ENCODE peak calls at places on chromosomes 3 and 15, in six cellular contexts. N is HepG2, X is GM12878, E is A549, O is K562, M is upper lobe of left lung. K is an unnamed sample. For H3K9me3, the result is how much of the 10 kb centered on the place peaks cover.

GRCh38 chr3:149554826-149555225 is 80.3 kb downstream of the TM4SF4 start:
- ATAC-seq in M (no peak), X (no peak), E (peak), N (no peak), O (no peak), K (no peak)

GRCh38 chr3:108863799-108864135 is 41.2 kb downstream of the TRAT1 start:
- ATAC-seq in M (no peak), N (no peak), X (no peak), E (peak), O (no peak), K (no peak)

GRCh38 chr3:176906046-176906905 is 291.0 kb downstream of the TBL1XR1 start:
- ATAC-seq in O (no peak), M (no peak), E (no peak), X (no peak), N (no peak), K (peak)

GRCh38 chr3:157931517-157931916 is 174.7 kb downstream of the SHOX2 start:
- ATAC-seq in E (no peak), M (no peak), X (no peak), O (no peak), N (no peak), K (no peak)

GRCh38 chr15:31327674-31328424 is 1.2 kb downstream of the KLF13 start:
- ATAC-seq in X (no peak), N (peak), O (peak), M (no peak), E (no peak), K (peak)

GRCh38 chr15:68450192-68450591 is 18.2 kb upstream of the ITGA11 start:
- ATAC-seq in M (no peak), N (no peak), E (no peak), X (no peak), O (no peak), K (no peak)

GRCh38 chr3:148958681-148959080 is 32.7 kb upstream of the GYG1 start:
- ATAC-seq in E (no peak), O (no peak), N (no peak), X (no peak), M (no peak), K (no peak)

GRCh38 chr3:108132727-108133373 is 42.0 kb upstream of the CD47 start:
- ATAC-seq in N (no peak), M (no peak), X (no peak), O (peak), E (peak), K (no peak)

GRCh38 chr3:45958333-45958791 is 15.1 kb downstream of the CXCR6 start:
- ATAC-seq in O (no peak), N (peak), M (no peak), E (no peak), X (no peak), K (peak)

GRCh38 chr15:69980311-69981059 is 117.2 kb downstream of the TLE3 start:
- ATAC-seq in E (no peak), M (no peak), O (no peak), X (peak), N (no peak), K (no peak)

GRCh38 chr3:50624634-50625033 is 7.7 kb downstream of the MAPKAPK3 start:
- ATAC-seq in N (peak), E (no peak), O (no peak), M (peak), X (no peak), K (no peak)

GRCh38 chr3:71131893-71132314 is 451.6 kb downstream of the FOXP1 start:
- ATAC-seq in E (no peak), M (no peak), X (no peak), O (peak), N (no peak), K (no peak)

GRCh38 chr3:61884794-61885193 is 323.4 kb downstream of the PTPRG start:
- ATAC-seq in O (no peak), N (no peak), M (no peak), X (no peak), E (no peak), K (no peak)

GRCh38 chr15:58447244-58448010 is 15.6 kb downstream of the LIPC start:
- ATAC-seq in E (no peak), M (no peak), X (no peak), N (no peak), O (no peak), K (no peak)

GRCh38 chr3:38030126-38031021 is 932 bp upstream of the PLCD1 start:
- ATAC-seq in M (no peak), N (no peak), O (peak), X (no peak), E (peak), K (no peak)

DNA sequence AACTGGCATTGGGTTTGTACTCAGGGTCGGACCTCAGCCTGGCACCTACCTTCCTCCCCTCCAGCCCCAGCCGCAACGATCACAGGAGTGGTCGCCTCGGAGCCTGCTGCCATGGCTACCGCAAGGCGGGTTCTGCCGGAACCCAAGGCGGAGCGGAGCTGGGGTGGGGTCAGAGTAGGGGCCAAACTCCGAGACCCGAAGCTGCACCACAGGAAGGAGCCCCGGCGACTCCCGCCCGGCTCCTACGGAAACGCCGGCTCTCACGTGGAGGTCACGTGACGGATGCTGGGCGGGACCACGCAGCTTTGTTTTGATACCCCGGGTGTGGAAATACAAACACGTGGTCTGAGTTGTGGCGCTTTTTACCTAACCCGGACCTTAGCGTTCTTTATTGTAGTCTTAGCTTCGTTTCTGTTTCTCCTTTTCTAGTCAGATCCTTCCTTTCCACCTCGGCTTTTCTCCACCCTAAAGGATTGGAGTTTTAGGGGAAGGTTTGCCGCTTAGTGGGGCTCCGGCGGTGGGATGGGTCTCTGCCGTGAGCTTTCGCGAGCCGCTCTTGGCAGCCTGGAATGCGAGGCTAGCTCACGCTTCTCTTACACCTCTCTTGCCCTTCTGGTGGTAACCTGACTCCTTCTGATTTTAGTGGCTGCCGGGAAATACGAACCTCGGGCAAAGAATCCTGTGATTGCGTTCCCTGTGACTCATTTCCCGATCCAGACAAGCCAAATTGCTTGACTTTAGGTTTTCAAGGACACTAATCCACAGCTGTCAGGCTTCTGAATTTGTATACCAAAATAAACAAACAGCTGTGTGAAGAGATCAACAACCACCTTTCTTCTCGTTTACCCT is at the start of gene HSPBAP1:
- ATAC-seq in X (peak), O (peak), N (peak), M (peak), E (peak), K (peak)
- TF ChIP-seq EP300 in X (peak), O (no peak), N (no peak), M (no peak), E (no peak), K (no peak)

GRCh38 chr3:9193211-9193610 is 56.2 kb downstream of the SRGAP3 start:
- ATAC-seq in N (no peak), E (no peak), M (no peak), O (no peak), X (no peak), K (no peak)
- H3K9me3 ChIP-seq in N (under half), E (under half), M (under half), O (under half), X (under half), K (under half)

GRCh38 chr3:66490984-66491383 is 9.8 kb downstream of the LRIG1 start:
- ATAC-seq in N (no peak), E (no peak), X (no peak), M (no peak), O (no peak), K (no peak)
- H3K4me3 ChIP-seq in N (no peak), E (no peak), X (no peak), M (no peak), O (no peak), K (no peak)

DNA sequence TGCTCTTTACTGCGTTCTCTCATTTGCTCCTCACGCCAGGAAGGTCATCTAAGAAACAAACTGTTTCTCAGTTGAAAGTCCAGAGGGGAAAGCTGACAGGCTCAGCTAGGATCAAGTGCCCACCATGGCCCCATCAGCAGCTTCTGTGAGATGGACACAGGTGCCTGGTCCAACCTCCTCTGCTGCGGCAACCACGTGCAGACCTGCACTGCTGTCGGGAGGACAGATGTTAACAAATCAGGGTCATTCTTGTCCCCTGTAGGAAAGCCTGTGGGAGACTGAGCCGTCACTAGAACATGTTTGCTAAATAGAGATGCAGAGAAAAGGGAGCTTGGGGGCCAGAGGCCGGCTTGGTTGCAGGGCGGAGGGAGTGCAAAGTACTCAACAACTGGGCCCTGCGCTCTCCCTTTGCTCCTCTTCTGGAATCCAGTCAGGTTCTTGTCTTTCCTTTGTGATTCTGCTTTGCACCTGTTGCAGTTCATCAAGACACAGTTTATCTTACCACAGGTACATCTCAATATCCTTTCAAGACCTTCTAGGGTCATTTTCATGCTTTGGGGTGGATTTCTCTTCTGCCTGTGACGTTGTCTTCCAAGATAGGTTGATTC is 20.9 kb downstream of the GPD1L start:
- ATAC-seq in X (no peak), O (no peak), N (peak), M (no peak), E (no peak), K (no peak)
- TF ChIP-seq EP300 in X (no peak), O (no peak), N (no peak), M (no peak), E (no peak), K (no peak)

GRCh38 chr15:54722342-54722986 is 474.3 kb downstream of the RSL24D1 start:
- ATAC-seq in X (peak), O (no peak), M (no peak), N (no peak), E (no peak), K (no peak)
- H3K9me3 ChIP-seq in X (under half), O (under half), M (under half), N (half or more), E (under half), K (under half)

GRCh38 chr15:25597576-25597975 is 158.8 kb upstream of the UBE3A start:
- ATAC-seq in N (no peak), X (no peak), M (no peak), E (no peak), O (no peak), K (no peak)

GRCh38 chr15:25600751-25601150 is 161.9 kb upstream of the UBE3A start:
- ATAC-seq in X (no peak), E (no peak), O (no peak), N (no peak), M (no peak), K (no peak)

GRCh38 chr15:25596644-25597562 is 158.1 kb upstream of the UBE3A start:
- ATAC-seq in M (no peak), N (no peak), X (no peak), E (no peak), O (peak), K (no peak)
- H3K4me3 ChIP-seq in M (no peak), N (no peak), X (no peak), E (no peak), O (no peak), K (no peak)

GRCh38 chr15:99616129-99616528 is 50.3 kb downstream of the MEF2A start:
- ATAC-seq in M (no peak), N (no peak), X (no peak), E (no peak), O (no peak), K (no peak)
- TF ChIP-seq EP300 in M (no peak), N (no peak), X (no peak), E (no peak), O (no peak), K (no peak)

GRCh38 chr15:80367661-80368060 is 36.5 kb upstream of the ARNT2 start:
- ATAC-seq in M (no peak), E (no peak), X (no peak), N (no peak), O (no peak), K (no peak)
- H3K9me3 ChIP-seq in M (under half), E (under half), X (under half), N (under half), O (under half), K (under half)

K was measured in gastroesophageal sphincter.